ENCODE peak calls at places on chromosomes 11 and 22, in seven cellular contexts. One of them, this sample, is unnamed.

GRCh38 chr11:33500865-33501479 is 199.7 kb downstream of the C11orf91 start:
- DNase-seq in H9: no peak
- DNase-seq in NCI-H510A treated with DMSO at 0.1 percent for 48 hours: no peak
- DNase-seq in iPS DF 19.7: no peak
- DNase-seq in IMR-90: peak
- DNase-seq in HEK293T: no peak
- DNase-seq in epithelial cell of prostate: no peak
- DNase-seq in this sample: peak

GRCh38 chr22:17829691-17830040 is 55.4 kb upstream of the BID start:
- DNase-seq in H9: no peak
- DNase-seq in NCI-H510A treated with DMSO at 0.1 percent for 48 hours: no peak
- DNase-seq in iPS DF 19.7: no peak
- DNase-seq in IMR-90: peak
- DNase-seq in HEK293T: no peak
- DNase-seq in epithelial cell of prostate: peak
- DNase-seq in this sample: no peak

GRCh38 chr11:57466680-57467079 is 6.4 kb downstream of the RTN4RL2 start:
- DNase-seq in H9: no peak
- DNase-seq in NCI-H510A treated with DMSO at 0.1 percent for 48 hours: no peak
- DNase-seq in iPS DF 19.7: no peak
- DNase-seq in IMR-90: no peak
- DNase-seq in HEK293T: no peak
- DNase-seq in epithelial cell of prostate: no peak
- DNase-seq in this sample: no peak

GRCh38 chr22:24697671-24698082 is 76.8 kb downstream of the PIWIL3 start:
- DNase-seq in H9: no peak
- DNase-seq in NCI-H510A treated with DMSO at 0.1 percent for 48 hours: peak
- DNase-seq in iPS DF 19.7: no peak
- DNase-seq in IMR-90: no peak
- DNase-seq in HEK293T: no peak
- DNase-seq in epithelial cell of prostate: peak
- DNase-seq in this sample: no peak

GRCh38 chr22:19105867-19106802 is 16.1 kb downstream of the DGCR2 start:
- DNase-seq in H9: peak
- DNase-seq in NCI-H510A treated with DMSO at 0.1 percent for 48 hours: no peak
- DNase-seq in iPS DF 19.7: no peak
- DNase-seq in IMR-90: no peak
- DNase-seq in HEK293T: peak
- DNase-seq in epithelial cell of prostate: no peak
- DNase-seq in this sample: peak

GRCh38 chr11:74672956-74673895 is 58.0 kb downstream of the CHRDL2 start:
- DNase-seq in H9: no peak
- DNase-seq in NCI-H510A treated with DMSO at 0.1 percent for 48 hours: no peak
- DNase-seq in iPS DF 19.7: no peak
- DNase-seq in IMR-90: peak
- DNase-seq in HEK293T: no peak
- DNase-seq in epithelial cell of prostate: no peak
- DNase-seq in this sample: no peak

GRCh38 chr11:2165571-2165970 is 4.6 kb upstream of the INS start:
- DNase-seq in H9: no peak
- DNase-seq in NCI-H510A treated with DMSO at 0.1 percent for 48 hours: no peak
- DNase-seq in iPS DF 19.7: no peak
- DNase-seq in IMR-90: no peak
- DNase-seq in HEK293T: no peak
- DNase-seq in epithelial cell of prostate: no peak
- DNase-seq in this sample: no peak

GRCh38 chr11:33449798-33450197 is 192.6 kb downstream of the HIPK3 start:
- DNase-seq in H9: no peak
- DNase-seq in NCI-H510A treated with DMSO at 0.1 percent for 48 hours: no peak
- DNase-seq in iPS DF 19.7: no peak
- DNase-seq in IMR-90: peak
- DNase-seq in HEK293T: no peak
- DNase-seq in epithelial cell of prostate: no peak
- DNase-seq in this sample: no peak

GRCh38 chr11:57586711-57587110 is 10.8 kb upstream of the SERPING1 start:
- DNase-seq in H9: no peak
- DNase-seq in NCI-H510A treated with DMSO at 0.1 percent for 48 hours: no peak
- DNase-seq in iPS DF 19.7: no peak
- DNase-seq in IMR-90: no peak
- DNase-seq in HEK293T: no peak
- DNase-seq in epithelial cell of prostate: no peak
- DNase-seq in this sample: no peak

GRCh38 chr11:78031629-78032028 is 8.6 kb upstream of the KCTD14 start:
- DNase-seq in H9: no peak
- DNase-seq in NCI-H510A treated with DMSO at 0.1 percent for 48 hours: no peak
- DNase-seq in iPS DF 19.7: no peak
- DNase-seq in IMR-90: no peak
- DNase-seq in HEK293T: no peak
- DNase-seq in epithelial cell of prostate: no peak
- DNase-seq in this sample: no peak

GRCh38 chr11:95910638-95911368 is 13.1 kb downstream of the MTMR2 start:
- DNase-seq in H9: no peak
- DNase-seq in NCI-H510A treated with DMSO at 0.1 percent for 48 hours: no peak
- DNase-seq in iPS DF 19.7: no peak
- DNase-seq in IMR-90: no peak
- DNase-seq in HEK293T: no peak
- DNase-seq in epithelial cell of prostate: no peak
- DNase-seq in this sample: no peak

GRCh38 chr22:20953668-20954500 is 13.2 kb upstream of the AIFM3 start:
- DNase-seq in H9: no peak
- DNase-seq in NCI-H510A treated with DMSO at 0.1 percent for 48 hours: no peak
- DNase-seq in iPS DF 19.7: no peak
- DNase-seq in IMR-90: peak
- DNase-seq in HEK293T: no peak
- DNase-seq in epithelial cell of prostate: peak
- DNase-seq in this sample: no peak

GRCh38 chr11:5102246-5102645 is 32.9 kb downstream of the OR52E1 start:
- DNase-seq in H9: no peak
- DNase-seq in NCI-H510A treated with DMSO at 0.1 percent for 48 hours: peak
- DNase-seq in iPS DF 19.7: no peak
- DNase-seq in IMR-90: no peak
- DNase-seq in HEK293T: no peak
- DNase-seq in epithelial cell of prostate: no peak
- DNase-seq in this sample: peak

GRCh38 chr22:40036591-40037225 is 42.0 kb downstream of the FAM83F start:
- DNase-seq in H9: peak
- DNase-seq in NCI-H510A treated with DMSO at 0.1 percent for 48 hours: peak
- DNase-seq in iPS DF 19.7: peak
- DNase-seq in IMR-90: peak
- DNase-seq in HEK293T: peak
- DNase-seq in epithelial cell of prostate: no peak
- DNase-seq in this sample: peak

GRCh38 chr11:73528877-73529530 is 68.9 kb downstream of the FAM168A start:
- DNase-seq in H9: no peak
- DNase-seq in NCI-H510A treated with DMSO at 0.1 percent for 48 hours: no peak
- DNase-seq in iPS DF 19.7: no peak
- DNase-seq in IMR-90: no peak
- DNase-seq in HEK293T: no peak
- DNase-seq in epithelial cell of prostate: no peak
- DNase-seq in this sample: peak

GRCh38 chr11:34242037-34242625 is 115.7 kb downstream of the ABTB2 start:
- DNase-seq in H9: no peak
- DNase-seq in NCI-H510A treated with DMSO at 0.1 percent for 48 hours: no peak
- DNase-seq in iPS DF 19.7: no peak
- DNase-seq in IMR-90: peak
- DNase-seq in HEK293T: no peak
- DNase-seq in epithelial cell of prostate: no peak
- DNase-seq in this sample: no peak

GRCh38 chr11:20599424-20600346 is at the start of gene SLC6A5:
- DNase-seq in H9: peak
- DNase-seq in NCI-H510A treated with DMSO at 0.1 percent for 48 hours: no peak
- DNase-seq in iPS DF 19.7: peak
- DNase-seq in IMR-90: peak
- DNase-seq in HEK293T: peak
- DNase-seq in epithelial cell of prostate: no peak
- DNase-seq in this sample: peak

GRCh38 chr11:120710354-120711187 is 199.0 kb downstream of the GRIK4 start:
- DNase-seq in H9: peak
- DNase-seq in NCI-H510A treated with DMSO at 0.1 percent for 48 hours: no peak
- DNase-seq in iPS DF 19.7: peak
- DNase-seq in IMR-90: peak
- DNase-seq in HEK293T: no peak
- DNase-seq in epithelial cell of prostate: no peak
- DNase-seq in this sample: peak

GRCh38 chr11:130001491-130002351 is 914 bp downstream of the PRDM10 start:
- DNase-seq in H9: peak
- DNase-seq in NCI-H510A treated with DMSO at 0.1 percent for 48 hours: no peak
- DNase-seq in iPS DF 19.7: no peak
- DNase-seq in IMR-90: peak
- DNase-seq in HEK293T: peak
- DNase-seq in epithelial cell of prostate: no peak
- DNase-seq in this sample: peak

This sample was measured in mesendoderm.